ENCODE peak calls at places on chromosomes 11 and 22, in seven cellular contexts. O is endothelial cell; S is activated CD4-positive, alpha-beta T cell treated with anti-CD3 and anti-CD28 coated beads for 48 hours; L is pancreas; X is mucosa of gallbladder; C is astrocyte of the spinal cord; Y is NB4. W is an unnamed sample.

GRCh38 chr11:35978891-35979290 is 35.0 kb downstream of the LDLRAD3 start:
- DNase-seq in O (no peak), S (no peak), L (no peak), X (no peak), C (no peak), Y (no peak), W (no peak)

GRCh38 chr11:85784907-85785306 is 26.0 kb downstream of the SYTL2 start:
- DNase-seq in O (no peak), S (no peak), L (no peak), X (no peak), C (no peak), Y (no peak), W (peak)

GRCh38 chr11:71200761-71201160 is 51.6 kb downstream of the SHANK2 start:
- DNase-seq in O (no peak), S (no peak), L (no peak), X (no peak), C (no peak), Y (no peak), W (no peak)

GRCh38 chr11:11451501-11452005 is 98.5 kb upstream of the CSNK2A3 start:
- DNase-seq in O (no peak), S (no peak), L (no peak), X (peak), C (no peak), Y (no peak), W (no peak)

GRCh38 chr11:120714448-120714847 is 202.9 kb downstream of the GRIK4 start:
- DNase-seq in O (no peak), S (no peak), L (no peak), X (no peak), C (peak), Y (peak), W (no peak)

GRCh38 chr11:122816701-122817100 is 21.6 kb upstream of the CRTAM start:
- DNase-seq in O (no peak), S (no peak), L (no peak), X (no peak), C (peak), Y (no peak), W (no peak)

GRCh38 chr11:100890779-100891178 is 203.7 kb downstream of the ARHGAP42 start:
- DNase-seq in O (no peak), S (no peak), L (no peak), X (no peak), C (peak), Y (no peak), W (no peak)

GRCh38 chr22:19535001-19535400 is 10.8 kb upstream of the CLDN5 start:
- DNase-seq in O (no peak), S (no peak), L (no peak), X (no peak), C (no peak), Y (peak), W (no peak)

GRCh38 chr11:118914178-118914918 is 11.4 kb downstream of the BCL9L start:
- DNase-seq in O (no peak), S (peak), L (peak), X (peak), C (no peak), Y (peak), W (no peak)

GRCh38 chr22:37848587-37849088 is 581 bp upstream of the EIF3L start:
- DNase-seq in O (no peak), S (peak), L (no peak), X (no peak), C (peak), Y (peak), W (no peak)

GRCh38 chr11:100543386-100543785 is 143.7 kb upstream of the ARHGAP42 start:
- DNase-seq in O (no peak), S (no peak), L (no peak), X (no peak), C (no peak), Y (no peak), W (no peak)

GRCh38 chr22:28146401-28147304 is 227.6 kb upstream of the PITPNB start:
- DNase-seq in O (no peak), S (no peak), L (no peak), X (no peak), C (peak), Y (no peak), W (no peak)

GRCh38 chr11:32630844-32631243 is 47.2 kb downstream of the EIF3M start:
- DNase-seq in O (no peak), S (no peak), L (no peak), X (no peak), C (no peak), Y (peak), W (no peak)

GRCh38 chr22:23834830-23835772 is 3.7 kb downstream of the DERL3 start:
- DNase-seq in O (no peak), S (no peak), L (peak), X (no peak), C (no peak), Y (no peak), W (no peak)

GRCh38 chr11:42175203-42175602 is 715.8 kb upstream of the LRRC4C start:
- DNase-seq in O (no peak), S (no peak), L (no peak), X (no peak), C (peak), Y (no peak), W (no peak)

GRCh38 chr11:33777906-33778305 is 3.6 kb upstream of the FBXO3 start:
- DNase-seq in O (no peak), S (no peak), L (no peak), X (no peak), C (no peak), Y (no peak), W (no peak)

GRCh38 chr11:20116825-20117224 is 43.5 kb downstream of the DBX1 start:
- DNase-seq in O (no peak), S (no peak), L (no peak), X (no peak), C (no peak), Y (no peak), W (no peak)

GRCh38 chr11:92986585-92986984 is 17.1 kb downstream of the MTNR1B start:
- DNase-seq in O (no peak), S (no peak), L (no peak), X (no peak), C (no peak), Y (no peak), W (no peak)

GRCh38 chr11:83006877-83007330 is 64.8 kb downstream of the RAB30 start:
- DNase-seq in O (no peak), S (peak), L (peak), X (no peak), C (no peak), Y (no peak), W (no peak)

GRCh38 chr11:63490551-63491239 is at the start of gene PLAAT5:
- DNase-seq in O (peak), S (peak), L (no peak), X (no peak), C (no peak), Y (peak), W (no peak)

GRCh38 chr11:11349870-11350325 is 3.2 kb downstream of the CSNK2A3 start:
- DNase-seq in O (no peak), S (no peak), L (no peak), X (peak), C (peak), Y (no peak), W (no peak)

GRCh38 chr11:66505276-66505816 is 5.1 kb upstream of the BBS1 start:
- DNase-seq in O (no peak), S (no peak), L (no peak), X (no peak), C (no peak), Y (no peak), W (no peak)

GRCh38 chr22:24502540-24502939 is 7.4 kb downstream of the UPB1 start:
- DNase-seq in O (no peak), S (no peak), L (no peak), X (no peak), C (no peak), Y (no peak), W (no peak)